ENCODE peak calls at places on chromosome 10, in nine cellular contexts. One of them, this sample, is unnamed.

GRCh38 chr10:8618834-8619233 is 564.3 kb downstream of the GATA3 start:
- DNase-seq in right atrium auricular region: no peak
- DNase-seq in breast epithelium: no peak
- DNase-seq in K562: no peak
- DNase-seq in mucosa of descending colon: no peak
- DNase-seq in lower lobe of right lung: no peak
- DNase-seq in tibial artery: no peak
- DNase-seq in A549: peak
- DNase-seq in HepG2: no peak
- DNase-seq in this sample: no peak

GRCh38 chr10:62441953-62442352 is 67.8 kb downstream of the ZNF365 start:
- DNase-seq in right atrium auricular region: no peak
- DNase-seq in breast epithelium: no peak
- DNase-seq in K562: no peak
- DNase-seq in mucosa of descending colon: no peak
- DNase-seq in lower lobe of right lung: no peak
- DNase-seq in tibial artery: no peak
- DNase-seq in A549: no peak
- DNase-seq in HepG2: no peak
- DNase-seq in this sample: no peak

GRCh38 chr10:116744163-116744788 is 1.9 kb upstream of the HSPA12A start:
- DNase-seq in right atrium auricular region: no peak
- DNase-seq in breast epithelium: no peak
- DNase-seq in K562: no peak
- DNase-seq in mucosa of descending colon: no peak
- DNase-seq in lower lobe of right lung: no peak
- DNase-seq in tibial artery: no peak
- DNase-seq in A549: no peak
- DNase-seq in HepG2: no peak
- DNase-seq in this sample: no peak

GRCh38 chr10:26550774-26551526 is 112.8 kb downstream of the APBB1IP start:
- DNase-seq in right atrium auricular region: no peak
- DNase-seq in breast epithelium: no peak
- DNase-seq in K562: peak
- DNase-seq in mucosa of descending colon: no peak
- DNase-seq in lower lobe of right lung: no peak
- DNase-seq in tibial artery: no peak
- DNase-seq in A549: peak
- DNase-seq in HepG2: peak
- DNase-seq in this sample: no peak

GRCh38 chr10:12835709-12836108 is 165.8 kb downstream of the CCDC3 start:
- DNase-seq in right atrium auricular region: no peak
- DNase-seq in breast epithelium: no peak
- DNase-seq in K562: no peak
- DNase-seq in mucosa of descending colon: no peak
- DNase-seq in lower lobe of right lung: no peak
- DNase-seq in tibial artery: no peak
- DNase-seq in A549: no peak
- DNase-seq in HepG2: no peak
- DNase-seq in this sample: no peak

GRCh38 chr10:68096913-68097509 is 12.3 kb upstream of the MYPN start:
- DNase-seq in right atrium auricular region: no peak
- DNase-seq in breast epithelium: peak
- DNase-seq in K562: peak
- DNase-seq in mucosa of descending colon: peak
- DNase-seq in lower lobe of right lung: no peak
- DNase-seq in tibial artery: no peak
- DNase-seq in A549: peak
- DNase-seq in HepG2: no peak
- DNase-seq in this sample: peak

GRCh38 chr10:95121904-95122303 is 52.6 kb upstream of the CYP2C8 start:
- DNase-seq in right atrium auricular region: no peak
- DNase-seq in breast epithelium: no peak
- DNase-seq in K562: no peak
- DNase-seq in mucosa of descending colon: no peak
- DNase-seq in lower lobe of right lung: no peak
- DNase-seq in tibial artery: no peak
- DNase-seq in A549: no peak
- DNase-seq in HepG2: peak
- DNase-seq in this sample: no peak

GRCh38 chr10:78414380-78414779 is 380.7 kb downstream of the RPS24 start:
- DNase-seq in right atrium auricular region: peak
- DNase-seq in breast epithelium: no peak
- DNase-seq in K562: no peak
- DNase-seq in mucosa of descending colon: no peak
- DNase-seq in lower lobe of right lung: no peak
- DNase-seq in tibial artery: no peak
- DNase-seq in A549: no peak
- DNase-seq in HepG2: no peak
- DNase-seq in this sample: no peak

GRCh38 chr10:69506487-69506833 is 55.2 kb downstream of the TSPAN15 start:
- DNase-seq in right atrium auricular region: peak
- DNase-seq in breast epithelium: no peak
- DNase-seq in K562: no peak
- DNase-seq in mucosa of descending colon: no peak
- DNase-seq in lower lobe of right lung: no peak
- DNase-seq in tibial artery: no peak
- DNase-seq in A549: no peak
- DNase-seq in HepG2: no peak
- DNase-seq in this sample: no peak

GRCh38 chr10:69508738-69509340 is 57.6 kb downstream of the TSPAN15 start:
- DNase-seq in right atrium auricular region: peak
- DNase-seq in breast epithelium: no peak
- DNase-seq in K562: peak
- DNase-seq in mucosa of descending colon: no peak
- DNase-seq in lower lobe of right lung: no peak
- DNase-seq in tibial artery: no peak
- DNase-seq in A549: no peak
- DNase-seq in HepG2: no peak
- DNase-seq in this sample: no peak

GRCh38 chr10:69504576-69505250 is 53.4 kb downstream of the TSPAN15 start:
- DNase-seq in right atrium auricular region: peak
- DNase-seq in breast epithelium: no peak
- DNase-seq in K562: no peak
- DNase-seq in mucosa of descending colon: no peak
- DNase-seq in lower lobe of right lung: peak
- DNase-seq in tibial artery: no peak
- DNase-seq in A549: no peak
- DNase-seq in HepG2: no peak
- DNase-seq in this sample: no peak

GRCh38 chr10:69505636-69506318 is 54.5 kb downstream of the TSPAN15 start:
- DNase-seq in right atrium auricular region: peak
- DNase-seq in breast epithelium: no peak
- DNase-seq in K562: peak
- DNase-seq in mucosa of descending colon: no peak
- DNase-seq in lower lobe of right lung: no peak
- DNase-seq in tibial artery: no peak
- DNase-seq in A549: no peak
- DNase-seq in HepG2: no peak
- DNase-seq in this sample: no peak

GRCh38 chr10:69506834-69507643 is 55.8 kb downstream of the TSPAN15 start:
- DNase-seq in right atrium auricular region: peak
- DNase-seq in breast epithelium: no peak
- DNase-seq in K562: peak
- DNase-seq in mucosa of descending colon: peak
- DNase-seq in lower lobe of right lung: no peak
- DNase-seq in tibial artery: no peak
- DNase-seq in A549: peak
- DNase-seq in HepG2: no peak
- DNase-seq in this sample: no peak
- H3K4me3 ChIP-seq in right atrium auricular region: no peak
- H3K4me3 ChIP-seq in breast epithelium: no peak
- H3K4me3 ChIP-seq in K562: no peak
- H3K4me3 ChIP-seq in mucosa of descending colon: no peak
- H3K4me3 ChIP-seq in lower lobe of right lung: no peak
- H3K4me3 ChIP-seq in tibial artery: no peak
- H3K4me3 ChIP-seq in A549: peak
- H3K4me3 ChIP-seq in HepG2: no peak
- H3K4me3 ChIP-seq in this sample: no peak

DNA sequence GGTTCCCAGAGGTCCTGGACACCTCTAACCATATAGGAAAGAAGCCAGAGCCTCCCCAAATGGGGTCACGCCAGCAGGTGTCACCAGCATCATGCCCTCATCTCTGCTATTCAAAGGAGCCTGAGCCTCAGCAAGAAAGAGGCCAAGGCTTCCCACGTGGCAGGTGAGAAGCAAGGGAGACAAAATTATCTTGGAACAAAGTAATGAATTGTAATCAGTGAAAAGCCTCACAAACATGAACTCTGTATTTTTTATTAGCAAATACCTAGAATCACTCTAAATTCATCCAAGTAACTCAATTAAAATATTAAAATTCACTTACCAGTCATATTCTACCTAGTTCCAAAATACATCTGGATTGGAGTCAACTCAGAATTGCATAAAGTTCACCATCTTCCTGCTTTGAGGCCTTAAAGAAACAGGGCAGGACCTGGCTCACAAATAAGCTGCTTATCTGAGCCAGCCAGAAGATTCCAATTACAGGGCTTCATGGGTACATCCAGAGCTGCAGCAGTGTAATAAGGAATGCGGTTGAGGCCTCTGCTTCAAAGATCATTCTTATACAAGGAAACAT is 68.7 kb downstream of the SGMS1 start:
- DNase-seq in right atrium auricular region: no peak
- DNase-seq in breast epithelium: no peak
- DNase-seq in K562: peak
- DNase-seq in mucosa of descending colon: no peak
- DNase-seq in lower lobe of right lung: no peak
- DNase-seq in tibial artery: no peak
- DNase-seq in A549: no peak
- DNase-seq in HepG2: no peak
- DNase-seq in this sample: no peak
- TF ChIP-seq CTCF in right atrium auricular region: no peak
- TF ChIP-seq CTCF in breast epithelium: no peak
- TF ChIP-seq CTCF in K562: peak
- TF ChIP-seq CTCF in mucosa of descending colon: no peak
- TF ChIP-seq CTCF in lower lobe of right lung: no peak
- TF ChIP-seq CTCF in tibial artery: no peak
- TF ChIP-seq CTCF in A549: peak
- TF ChIP-seq CTCF in HepG2: peak
- TF ChIP-seq CTCF in this sample: peak

GRCh38 chr10:129417164-129417563 is 49.9 kb upstream of the MGMT start:
- DNase-seq in right atrium auricular region: no peak
- DNase-seq in breast epithelium: no peak
- DNase-seq in K562: no peak
- DNase-seq in mucosa of descending colon: no peak
- DNase-seq in lower lobe of right lung: no peak
- DNase-seq in tibial artery: no peak
- DNase-seq in A549: no peak
- DNase-seq in HepG2: peak
- DNase-seq in this sample: no peak

GRCh38 chr10:129419386-129419785 is 47.7 kb upstream of the MGMT start:
- DNase-seq in right atrium auricular region: peak
- DNase-seq in breast epithelium: no peak
- DNase-seq in K562: no peak
- DNase-seq in mucosa of descending colon: no peak
- DNase-seq in lower lobe of right lung: no peak
- DNase-seq in tibial artery: no peak
- DNase-seq in A549: no peak
- DNase-seq in HepG2: no peak
- DNase-seq in this sample: no peak

GRCh38 chr10:129421399-129421798 is 45.6 kb upstream of the MGMT start:
- DNase-seq in right atrium auricular region: peak
- DNase-seq in breast epithelium: no peak
- DNase-seq in K562: no peak
- DNase-seq in mucosa of descending colon: no peak
- DNase-seq in lower lobe of right lung: no peak
- DNase-seq in tibial artery: no peak
- DNase-seq in A549: no peak
- DNase-seq in HepG2: no peak
- DNase-seq in this sample: no peak

GRCh38 chr10:129417882-129418281 is 49.2 kb upstream of the MGMT start:
- DNase-seq in right atrium auricular region: peak
- DNase-seq in breast epithelium: no peak
- DNase-seq in K562: no peak
- DNase-seq in mucosa of descending colon: no peak
- DNase-seq in lower lobe of right lung: no peak
- DNase-seq in tibial artery: no peak
- DNase-seq in A549: no peak
- DNase-seq in HepG2: no peak
- DNase-seq in this sample: no peak

DNA sequence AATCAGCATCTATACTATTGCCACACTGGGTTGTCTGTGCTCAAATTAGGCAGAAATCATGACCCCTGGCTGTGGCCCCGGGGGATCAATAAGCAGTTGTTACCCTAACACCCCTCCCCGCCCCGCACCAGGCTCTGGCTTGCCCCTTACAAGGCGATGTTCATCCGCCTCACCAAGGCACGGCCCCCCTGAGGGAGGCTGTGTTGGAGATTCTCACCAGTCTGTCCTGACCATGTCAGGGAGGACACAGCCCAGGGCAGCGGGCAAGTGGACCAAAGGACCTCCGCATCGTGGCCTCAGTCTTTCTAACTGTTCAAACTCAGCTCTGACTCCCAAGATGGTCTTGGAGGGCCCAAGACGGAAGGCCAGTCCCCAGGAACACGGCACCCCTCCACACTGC is 48.2 kb upstream of the MGMT start:
- DNase-seq in right atrium auricular region: peak
- DNase-seq in breast epithelium: no peak
- DNase-seq in K562: no peak
- DNase-seq in mucosa of descending colon: no peak
- DNase-seq in lower lobe of right lung: no peak
- DNase-seq in tibial artery: no peak
- DNase-seq in A549: no peak
- DNase-seq in HepG2: no peak
- DNase-seq in this sample: no peak
- H3K4me3 ChIP-seq in right atrium auricular region: no peak
- H3K4me3 ChIP-seq in breast epithelium: no peak
- H3K4me3 ChIP-seq in K562: no peak
- H3K4me3 ChIP-seq in mucosa of descending colon: no peak
- H3K4me3 ChIP-seq in lower lobe of right lung: no peak
- H3K4me3 ChIP-seq in tibial artery: no peak
- H3K4me3 ChIP-seq in A549: no peak
- H3K4me3 ChIP-seq in HepG2: no peak
- H3K4me3 ChIP-seq in this sample: no peak

GRCh38 chr10:103690281-103690680 is 165.1 kb downstream of the SH3PXD2A start:
- DNase-seq in right atrium auricular region: no peak
- DNase-seq in breast epithelium: no peak
- DNase-seq in K562: no peak
- DNase-seq in mucosa of descending colon: no peak
- DNase-seq in lower lobe of right lung: no peak
- DNase-seq in tibial artery: no peak
- DNase-seq in A549: no peak
- DNase-seq in HepG2: no peak
- DNase-seq in this sample: no peak

GRCh38 chr10:103685880-103686669 is 169.3 kb downstream of the SH3PXD2A start:
- DNase-seq in right atrium auricular region: peak
- DNase-seq in breast epithelium: peak
- DNase-seq in K562: peak
- DNase-seq in mucosa of descending colon: peak
- DNase-seq in lower lobe of right lung: peak
- DNase-seq in tibial artery: peak
- DNase-seq in A549: peak
- DNase-seq in HepG2: peak
- DNase-seq in this sample: peak

GRCh38 chr10:103687172-103687571 is 168.2 kb downstream of the SH3PXD2A start:
- DNase-seq in right atrium auricular region: no peak
- DNase-seq in breast epithelium: no peak
- DNase-seq in K562: no peak
- DNase-seq in mucosa of descending colon: no peak
- DNase-seq in lower lobe of right lung: no peak
- DNase-seq in tibial artery: no peak
- DNase-seq in A549: no peak
- DNase-seq in HepG2: no peak
- DNase-seq in this sample: no peak

GRCh38 chr10:103688451-103688850 is 166.9 kb downstream of the SH3PXD2A start:
- DNase-seq in right atrium auricular region: no peak
- DNase-seq in breast epithelium: no peak
- DNase-seq in K562: no peak
- DNase-seq in mucosa of descending colon: peak
- DNase-seq in lower lobe of right lung: no peak
- DNase-seq in tibial artery: no peak
- DNase-seq in A549: peak
- DNase-seq in HepG2: no peak
- DNase-seq in this sample: no peak

DNA sequence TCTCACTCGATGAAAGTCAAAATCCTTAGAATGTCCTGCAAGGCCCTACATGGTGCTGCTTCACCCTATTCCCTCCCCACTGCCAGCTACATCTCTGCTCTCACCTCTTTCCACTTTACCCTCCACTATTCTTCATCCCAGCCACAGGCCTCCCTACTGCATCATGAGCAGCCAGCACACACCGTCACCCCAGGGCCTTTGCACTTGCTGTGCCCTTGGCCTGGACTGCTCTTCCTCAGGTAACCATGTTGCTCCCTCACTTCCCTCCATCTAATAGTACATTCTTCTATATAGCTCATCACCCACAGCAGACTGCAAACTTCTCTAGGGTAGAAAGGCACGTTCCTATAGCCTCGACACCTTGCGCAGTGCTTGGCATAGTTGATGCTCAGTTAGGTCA is 167.7 kb downstream of the SH3PXD2A start:
- DNase-seq in right atrium auricular region: no peak
- DNase-seq in breast epithelium: no peak
- DNase-seq in K562: no peak
- DNase-seq in mucosa of descending colon: no peak
- DNase-seq in lower lobe of right lung: no peak
- DNase-seq in tibial artery: no peak
- DNase-seq in A549: no peak
- DNase-seq in HepG2: no peak
- DNase-seq in this sample: no peak
- TF ChIP-seq CTCF in right atrium auricular region: no peak
- TF ChIP-seq CTCF in breast epithelium: no peak
- TF ChIP-seq CTCF in K562: no peak
- TF ChIP-seq CTCF in mucosa of descending colon: no peak
- TF ChIP-seq CTCF in lower lobe of right lung: no peak
- TF ChIP-seq CTCF in tibial artery: no peak
- TF ChIP-seq CTCF in A549: no peak
- TF ChIP-seq CTCF in HepG2: no peak
- TF ChIP-seq CTCF in this sample: no peak